ENCODE peak calls at places on chromosome 5, in ten cellular contexts. Z is sigmoid colon, B is spleen, H is ovary, I is Peyer's patch, X is tibial nerve, L is uterus, F is heart left ventricle, Q is A549, S is stomach. W is an unnamed sample.

GRCh38 chr5:59789197-59789596 is 104.3 kb downstream of the PDE4D start:
- DNase-seq in Z (peak), B (no peak), H (no peak), I (no peak), X (no peak), L (peak), F (no peak), Q (no peak), S (no peak), W (no peak)

GRCh38 chr5:172443441-172444109 is 10.8 kb downstream of the SH3PXD2B start:
- DNase-seq in Z (peak), B (peak), H (peak), I (peak), X (peak), L (peak), F (peak), Q (peak), S (peak), W (peak)

GRCh38 chr5:119071573-119071874 is 637 bp downstream of the DMXL1 start:
- DNase-seq in Z (no peak), B (no peak), H (no peak), I (no peak), X (no peak), L (no peak), F (no peak), Q (no peak), S (no peak), W (no peak)

GRCh38 chr5:176822426-176823075 is 12.2 kb downstream of the UNC5A start:
- DNase-seq in Z (no peak), B (no peak), H (no peak), I (no peak), X (no peak), L (no peak), F (no peak), Q (no peak), S (no peak), W (no peak)

GRCh38 chr5:113264061-113264460 is 170.7 kb downstream of the TSSK1B start:
- DNase-seq in Z (no peak), B (no peak), H (no peak), I (no peak), X (no peak), L (no peak), F (no peak), Q (no peak), S (no peak), W (no peak)

GRCh38 chr5:174917976-174918554 is 193.7 kb downstream of the MSX2 start:
- DNase-seq in Z (no peak), B (no peak), H (no peak), I (no peak), X (no peak), L (no peak), F (no peak), Q (no peak), S (no peak), W (no peak)

GRCh38 chr5:175652741-175653663 is 4.9 kb upstream of the HRH2 start:
- DNase-seq in Z (no peak), B (no peak), H (no peak), I (peak), X (no peak), L (no peak), F (no peak), Q (no peak), S (no peak), W (no peak)

GRCh38 chr5:39466804-39467203 is 42.0 kb upstream of the DAB2 start:
- DNase-seq in Z (no peak), B (no peak), H (no peak), I (no peak), X (no peak), L (no peak), F (no peak), Q (no peak), S (no peak), W (no peak)

GRCh38 chr5:116759860-116760644 is 185.4 kb upstream of the SEMA6A start:
- DNase-seq in Z (peak), B (no peak), H (no peak), I (no peak), X (no peak), L (no peak), F (no peak), Q (no peak), S (no peak), W (no peak)

GRCh38 chr5:103522586-103522985 is 40.0 kb downstream of the NUDT12 start:
- DNase-seq in Z (no peak), B (no peak), H (no peak), I (no peak), X (no peak), L (no peak), F (no peak), Q (no peak), S (no peak), W (no peak)

GRCh38 chr5:74492230-74492629 is 148.3 kb downstream of the ENC1 start:
- DNase-seq in Z (no peak), B (no peak), H (no peak), I (no peak), X (no peak), L (no peak), F (no peak), Q (no peak), S (no peak), W (no peak)

GRCh38 chr5:43643327-43643726 is 40.3 kb downstream of the NNT start:
- DNase-seq in Z (no peak), B (no peak), H (no peak), I (no peak), X (no peak), L (no peak), F (no peak), Q (no peak), S (no peak), W (no peak)

GRCh38 chr5:902129-902916 is 9.6 kb downstream of the TRIP13 start:
- DNase-seq in Z (no peak), B (peak), H (no peak), I (no peak), X (no peak), L (no peak), F (no peak), Q (no peak), S (peak), W (no peak)

GRCh38 chr5:102651466-102651865 is 103.6 kb upstream of the PAM start:
- DNase-seq in Z (no peak), B (no peak), H (no peak), I (no peak), X (no peak), L (no peak), F (no peak), Q (no peak), S (no peak), W (no peak)

GRCh38 chr5:172828911-172829431 is 5.1 kb upstream of the ERGIC1 start:
- DNase-seq in Z (no peak), B (no peak), H (no peak), I (no peak), X (no peak), L (no peak), F (no peak), Q (no peak), S (no peak), W (no peak)

DNA sequence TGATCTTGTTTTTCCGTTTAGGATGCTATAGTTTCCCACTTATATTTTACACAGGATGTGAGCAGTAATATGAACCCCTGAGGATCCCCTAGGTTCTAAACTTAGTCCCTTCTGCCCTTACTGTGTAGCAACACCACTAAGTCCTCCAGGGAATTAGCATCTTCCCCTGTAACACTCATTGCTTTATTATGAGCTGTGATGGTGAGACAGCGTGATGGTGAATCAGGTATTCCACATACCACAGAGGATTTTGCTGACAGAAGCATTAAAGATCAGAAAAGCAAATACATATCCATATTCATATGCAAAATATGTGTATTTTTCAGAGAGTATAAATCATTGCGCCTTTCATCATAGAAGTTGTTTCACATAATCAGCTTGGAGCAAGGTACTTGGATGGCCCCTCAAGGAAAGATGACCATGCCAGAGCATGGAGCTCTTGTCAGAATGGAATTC is 317.0 kb downstream of the ICE1 start:
- DNase-seq in Z (no peak), B (no peak), H (no peak), I (no peak), X (no peak), L (no peak), F (no peak), Q (no peak), S (no peak), W (no peak)
- H3K27ac ChIP-seq in Z (no peak), B (no peak), H (no peak), I (no peak), X (no peak), L (no peak), F (no peak), Q (no peak), S (no peak), W (no peak)

DNA sequence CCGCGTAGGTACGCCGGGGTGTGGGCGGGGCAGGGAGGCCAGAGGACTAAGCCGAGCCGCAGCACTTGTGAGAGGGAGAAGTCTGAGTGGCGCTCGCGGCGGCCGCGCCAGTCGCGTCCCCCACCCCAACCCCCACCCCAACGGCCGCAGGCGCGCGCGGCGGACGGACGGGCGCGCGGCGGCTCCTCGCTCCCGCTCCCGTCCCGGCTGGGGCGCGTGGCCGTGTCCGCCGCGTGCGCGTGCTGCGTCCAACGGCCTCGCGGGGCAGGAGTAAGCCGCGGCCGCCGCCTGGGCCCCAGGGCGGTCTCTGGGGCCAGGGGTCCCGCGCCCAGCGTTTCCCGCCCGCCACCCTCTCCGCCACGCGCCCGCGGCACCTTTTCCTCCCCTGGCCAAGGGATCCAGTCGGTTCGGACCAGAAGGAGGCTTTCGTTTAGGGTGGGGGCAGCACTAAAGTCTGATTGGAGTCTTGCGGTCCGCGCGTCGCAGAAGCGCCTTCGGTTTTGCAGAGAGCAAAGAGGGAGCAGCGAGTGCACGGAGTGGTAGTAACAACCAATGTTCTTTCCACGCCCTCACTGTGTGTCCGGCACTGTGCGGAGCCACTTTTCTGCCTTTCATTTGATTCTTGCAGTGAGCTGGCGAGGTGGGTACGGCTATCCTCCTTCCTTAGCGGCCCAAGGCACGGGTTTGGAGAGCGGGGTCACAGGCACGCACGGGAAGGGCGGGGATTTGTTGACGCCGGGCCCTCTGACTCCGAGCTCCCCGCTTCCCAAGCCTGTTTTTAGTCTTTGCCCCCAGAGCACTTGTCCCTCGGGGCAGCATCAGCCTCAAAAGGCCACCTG is 494 bp downstream of the G3BP1 start:
- DNase-seq in Z (peak), B (no peak), H (no peak), I (peak), X (no peak), L (peak), F (peak), Q (peak), S (peak), W (peak)
- TF ChIP-seq POLR2A in Z (no peak), B (peak), H (no peak), I (no peak), X (no peak), L (no peak), F (no peak), Q (no peak), S (no peak), W (no peak)

DNA sequence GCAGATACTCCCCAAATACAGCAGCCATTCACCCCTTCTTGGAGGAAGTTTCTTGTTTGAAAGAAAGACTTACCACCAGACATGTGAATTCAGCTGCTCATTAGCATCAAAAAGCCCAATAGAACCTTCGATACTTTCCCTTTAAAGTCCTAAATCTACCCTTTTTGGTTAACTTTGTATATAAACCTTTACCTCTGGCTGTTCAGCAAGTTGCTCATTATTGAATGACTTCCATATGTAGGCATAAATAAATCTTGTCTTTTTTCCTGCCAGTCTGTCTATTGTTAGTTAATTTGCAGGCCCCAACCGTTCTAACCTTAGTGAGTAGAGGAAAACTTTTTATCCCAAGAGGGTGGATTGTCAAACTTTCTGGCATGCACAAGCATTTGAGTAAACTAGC is 27.9 kb upstream of the FBXL17 start:
- DNase-seq in Z (no peak), B (no peak), H (no peak), I (no peak), X (no peak), L (no peak), F (no peak), Q (no peak), S (no peak), W (no peak)
- H3K27ac ChIP-seq in Z (no peak), B (no peak), H (no peak), I (no peak), X (no peak), L (no peak), F (no peak), Q (no peak), S (no peak), W (no peak)

DNA sequence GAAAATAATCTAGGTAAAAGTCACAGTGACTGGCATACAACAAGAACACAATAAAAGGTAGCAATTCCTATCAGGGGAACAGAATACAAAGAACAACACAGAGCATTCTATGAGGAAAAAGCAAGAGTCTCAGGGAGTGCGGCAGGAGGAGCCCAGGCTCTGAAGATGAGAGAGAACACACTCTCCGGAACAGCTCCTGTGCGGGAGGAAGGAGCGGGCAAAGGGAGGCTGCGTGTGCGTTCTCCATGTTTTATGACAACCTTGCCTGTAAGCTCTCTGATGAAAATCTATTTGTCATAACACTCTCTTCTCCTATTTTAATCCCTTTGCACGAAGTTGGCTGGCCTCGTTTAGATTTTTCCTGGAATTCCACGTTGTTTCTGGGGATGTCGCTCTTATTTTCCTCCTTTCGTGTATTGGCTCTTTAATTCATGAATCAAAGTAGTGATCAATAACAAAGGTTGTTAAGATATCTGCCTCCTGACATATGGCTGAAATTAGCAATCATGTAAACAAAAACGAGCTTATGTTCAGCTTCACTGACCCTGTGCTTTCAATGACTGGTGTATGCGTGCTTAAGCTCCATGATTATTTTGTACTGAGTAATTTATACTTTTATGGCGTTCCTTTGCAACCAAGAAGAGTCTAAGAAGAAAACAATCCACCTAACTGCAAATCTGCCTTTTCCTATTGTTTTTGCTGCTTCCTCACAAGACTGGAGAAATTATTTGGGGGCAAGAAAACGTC is 109.5 kb downstream of the MYO10 start:
- DNase-seq in Z (no peak), B (no peak), H (no peak), I (no peak), X (no peak), L (no peak), F (no peak), Q (no peak), S (no peak), W (no peak)
- TF ChIP-seq POLR2A in Z (no peak), B (no peak), H (no peak), I (no peak), X (no peak), L (no peak), F (no peak), Q (no peak), S (no peak), W (no peak)

GRCh38 chr5:109394806-109395205 is 15.0 kb downstream of the PJA2 start:
- DNase-seq in Z (no peak), B (no peak), H (no peak), I (no peak), X (no peak), L (no peak), F (no peak), Q (no peak), S (no peak), W (no peak)
- H3K27ac ChIP-seq in Z (no peak), B (no peak), H (no peak), I (no peak), X (no peak), L (no peak), F (no peak), Q (no peak), S (no peak), W (no peak)

DNA sequence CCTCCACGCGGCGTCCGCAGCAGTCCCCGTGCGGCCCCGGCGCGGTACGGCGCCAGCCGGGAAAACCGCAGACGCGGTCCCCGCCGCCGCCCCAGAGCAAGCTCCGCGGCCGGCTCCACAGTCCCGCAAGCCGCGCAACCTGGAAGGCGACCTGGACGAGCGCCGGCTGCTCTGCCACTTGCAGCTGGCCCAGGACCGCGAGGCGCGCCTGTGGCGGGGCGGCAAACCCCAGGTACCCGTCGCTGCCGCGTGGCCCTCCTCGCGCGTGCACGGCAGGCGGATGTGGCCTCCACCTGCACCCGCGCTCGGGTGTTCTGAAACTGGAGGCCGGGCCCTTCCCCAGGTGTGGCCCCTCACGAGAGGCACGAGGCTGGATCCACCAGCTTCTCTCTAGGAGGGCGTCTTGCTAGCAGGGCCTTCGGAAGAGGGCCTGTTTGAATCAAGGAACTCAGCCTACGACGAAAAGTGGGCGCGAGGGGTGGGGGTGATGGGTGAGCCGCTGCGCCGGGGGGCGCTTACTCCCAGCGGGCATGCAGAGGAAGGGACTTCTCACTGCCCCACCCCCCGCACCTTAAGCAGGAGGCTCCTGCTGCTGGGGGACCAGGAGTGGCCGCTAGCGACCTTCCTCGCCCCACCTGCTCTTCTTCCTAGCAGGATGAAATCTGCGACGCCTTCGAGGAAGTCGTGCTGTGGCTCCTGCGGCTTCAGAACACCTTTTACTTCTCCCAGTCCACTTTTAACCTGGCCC is 641 bp downstream of the CCNI2 start:
- DNase-seq in Z (no peak), B (peak), H (no peak), I (peak), X (no peak), L (no peak), F (no peak), Q (no peak), S (peak), W (no peak)
- TF ChIP-seq POLR2A in Z (no peak), B (no peak), H (no peak), I (no peak), X (no peak), L (no peak), F (no peak), Q (no peak), S (no peak), W (no peak)